ENCODE peak calls at places on chromosome 10, in eight cellular contexts. Q, K, O, A, D, Z, W and J are unnamed samples. For H3K9me3, the result is how much of the 10 kb centered on the place peaks cover.

GRCh38 chr10:22086730-22087364 is 83.3 kb upstream of the DNAJC1 start:
- DNase-seq in Q (no peak), K (no peak), O (peak), A (no peak), D (peak), Z (peak), W (peak), J (no peak)

GRCh38 chr10:124952123-124952522 is 10.2 kb downstream of the ZRANB1 start:
- DNase-seq in Q (no peak), K (no peak), O (no peak), A (no peak), D (no peak), Z (no peak), W (no peak), J (no peak)

GRCh38 chr10:17795807-17796596 is 13.1 kb upstream of the MRC1 start:
- DNase-seq in Q (no peak), K (no peak), O (no peak), A (no peak), D (no peak), Z (no peak), W (no peak), J (no peak)

GRCh38 chr10:58516118-58516517 is 3.4 kb downstream of the BICC1 start:
- DNase-seq in Q (no peak), K (no peak), O (no peak), A (no peak), D (no peak), Z (no peak), W (no peak), J (no peak)

GRCh38 chr10:94403034-94403822 is 887 bp downstream of the TBC1D12 start:
- DNase-seq in Q (peak), K (peak), O (peak), A (no peak), D (peak), Z (peak), W (peak), J (peak)

GRCh38 chr10:26555719-26556368 is 117.7 kb downstream of the APBB1IP start:
- DNase-seq in Q (no peak), K (no peak), O (peak), A (no peak), D (peak), Z (peak), W (peak), J (no peak)

GRCh38 chr10:101525848-101526247 is 62.2 kb downstream of the POLL start:
- DNase-seq in Q (no peak), K (no peak), O (no peak), A (no peak), D (no peak), Z (no peak), W (no peak), J (no peak)

GRCh38 chr10:68987611-68988010 is 992 bp upstream of the KIFBP start:
- DNase-seq in Q (no peak), K (no peak), O (no peak), A (no peak), D (no peak), Z (no peak), W (no peak), J (no peak)

GRCh38 chr10:92239600-92240288 is 51.1 kb downstream of the CPEB3 start:
- DNase-seq in Q (peak), K (peak), O (peak), A (peak), D (peak), Z (peak), W (peak), J (peak)

GRCh38 chr10:3056280-3057037 is 10.9 kb upstream of the PFKP start:
- DNase-seq in Q (no peak), K (no peak), O (no peak), A (no peak), D (no peak), Z (no peak), W (no peak), J (no peak)

GRCh38 chr10:124745678-124746077 is 1.5 kb upstream of the FAM53B start:
- DNase-seq in Q (peak), K (no peak), O (peak), A (no peak), D (peak), Z (no peak), W (no peak), J (no peak)

GRCh38 chr10:67657775-67658174 is 38.2 kb downstream of the CTNNA3 start:
- DNase-seq in Q (no peak), K (no peak), O (no peak), A (no peak), D (no peak), Z (no peak), W (no peak), J (no peak)

GRCh38 chr10:48498940-48499510 is 105.8 kb downstream of the ARHGAP22 start:
- DNase-seq in Q (no peak), K (no peak), O (no peak), A (no peak), D (no peak), Z (no peak), W (no peak), J (no peak)

GRCh38 chr10:8563478-8563877 is 509.0 kb downstream of the GATA3 start:
- DNase-seq in Q (no peak), K (no peak), O (no peak), A (no peak), D (no peak), Z (no peak), W (no peak), J (no peak)

GRCh38 chr10:4306871-4307270 is 519.1 kb upstream of the AKR1E2 start:
- DNase-seq in Q (no peak), K (no peak), O (no peak), A (no peak), D (no peak), Z (peak), W (no peak), J (no peak)

GRCh38 chr10:70130878-70131559 is 1.6 kb downstream of the AIFM2 start:
- DNase-seq in Q (no peak), K (no peak), O (no peak), A (no peak), D (peak), Z (no peak), W (no peak), J (no peak)

GRCh38 chr10:107650939-107651338 is 486.4 kb upstream of the SORCS1 start:
- DNase-seq in Q (no peak), K (no peak), O (no peak), A (no peak), D (no peak), Z (no peak), W (no peak), J (no peak)

GRCh38 chr10:92111336-92111939 is 179.4 kb downstream of the CPEB3 start:
- DNase-seq in Q (no peak), K (no peak), O (no peak), A (no peak), D (no peak), Z (no peak), W (no peak), J (no peak)

GRCh38 chr10:75057680-75058079 is 53.8 kb upstream of the SAMD8 start:
- DNase-seq in Q (no peak), K (no peak), O (no peak), A (no peak), D (no peak), Z (no peak), W (no peak), J (no peak)

GRCh38 chr10:17643339-17643754 is 604 bp upstream of the STAM start:
- DNase-seq in Q (no peak), K (no peak), O (peak), A (no peak), D (no peak), Z (peak), W (peak), J (no peak)

GRCh38 chr10:47420305-47421056 is 36.4 kb upstream of the ZNF488 start:
- DNase-seq in Q (no peak), K (no peak), O (no peak), A (no peak), D (no peak), Z (no peak), W (no peak), J (no peak)

DNA sequence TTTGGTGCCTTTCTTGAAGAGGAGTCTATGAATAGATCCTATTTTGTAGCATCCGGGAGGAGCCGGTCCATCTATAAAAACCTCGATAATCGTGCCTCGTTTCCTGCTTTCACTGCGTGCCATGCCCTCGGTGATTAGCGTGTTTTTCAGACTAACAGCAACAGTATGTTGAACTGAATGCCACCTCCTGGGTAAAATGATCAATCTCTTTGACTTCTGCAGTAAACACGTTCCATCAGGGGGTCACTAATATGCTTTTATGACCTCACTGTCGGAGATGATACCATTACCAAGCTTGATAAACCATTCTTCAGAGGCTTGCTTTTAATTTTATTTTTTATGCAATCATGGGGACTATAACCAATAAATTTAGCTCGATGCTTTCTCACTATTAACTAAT is 228.3 kb downstream of the ADARB2 start:
- DNase-seq in Q (no peak), K (no peak), O (no peak), A (no peak), D (no peak), Z (no peak), W (no peak), J (no peak)
- H3K9me3 ChIP-seq in Q (under half), K (under half), O (under half), A (under half), D (under half), Z (under half), W (under half), J (under half)

GRCh38 chr10:33137356-33138007 is 179.5 kb upstream of the ITGB1 start:
- DNase-seq in Q (no peak), K (no peak), O (no peak), A (no peak), D (no peak), Z (no peak), W (no peak), J (no peak)

GRCh38 chr10:33136271-33136670 is 178.2 kb upstream of the ITGB1 start:
- DNase-seq in Q (no peak), K (no peak), O (no peak), A (no peak), D (peak), Z (no peak), W (no peak), J (no peak)

GRCh38 chr10:33139191-33139646 is 181.2 kb upstream of the ITGB1 start:
- DNase-seq in Q (peak), K (no peak), O (no peak), A (peak), D (no peak), Z (no peak), W (no peak), J (peak)

GRCh38 chr10:33134011-33134751 is 176.2 kb upstream of the ITGB1 start:
- DNase-seq in Q (no peak), K (no peak), O (peak), A (no peak), D (peak), Z (peak), W (no peak), J (peak)

DNA sequence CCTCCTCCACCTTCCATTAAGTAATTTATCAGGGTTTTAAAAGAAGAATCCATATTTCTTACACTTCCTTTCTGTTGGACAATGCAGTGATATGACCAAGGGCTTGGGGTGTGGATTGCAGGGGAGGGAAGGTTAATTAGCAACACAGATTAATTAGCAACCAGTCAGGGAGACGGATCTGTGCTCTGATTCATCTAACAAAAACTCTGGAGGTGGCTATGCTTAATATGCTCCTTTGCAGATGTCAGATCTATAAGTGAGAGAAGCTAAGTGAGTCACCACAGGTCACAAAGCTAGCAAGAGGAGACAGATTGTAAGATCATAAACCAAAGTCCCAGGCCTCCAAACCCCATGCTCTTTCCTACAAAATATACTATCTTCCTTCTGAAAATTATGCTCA is 178.8 kb upstream of the ITGB1 start:
- DNase-seq in Q (no peak), K (no peak), O (peak), A (no peak), D (no peak), Z (no peak), W (no peak), J (no peak)
- H3K9me3 ChIP-seq in Q (under half), K (under half), O (under half), A (under half), D (under half), Z (under half), W (under half), J (under half)

GRCh38 chr10:133276435-133277201 is at the start of gene ADAM8:
- DNase-seq in Q (peak), K (no peak), O (peak), A (no peak), D (no peak), Z (no peak), W (no peak), J (peak)

GRCh38 chr10:133278577-133279265 is 2.1 kb upstream of the ADAM8 start:
- DNase-seq in Q (peak), K (no peak), O (peak), A (no peak), D (peak), Z (peak), W (peak), J (peak)

GRCh38 chr10:133279266-133279960 is 2.7 kb upstream of the ADAM8 start:
- DNase-seq in Q (no peak), K (no peak), O (no peak), A (no peak), D (no peak), Z (no peak), W (no peak), J (no peak)

GRCh38 chr10:133277277-133277992 is 767 bp upstream of the ADAM8 start:
- DNase-seq in Q (no peak), K (no peak), O (no peak), A (no peak), D (no peak), Z (no peak), W (no peak), J (no peak)

DNA sequence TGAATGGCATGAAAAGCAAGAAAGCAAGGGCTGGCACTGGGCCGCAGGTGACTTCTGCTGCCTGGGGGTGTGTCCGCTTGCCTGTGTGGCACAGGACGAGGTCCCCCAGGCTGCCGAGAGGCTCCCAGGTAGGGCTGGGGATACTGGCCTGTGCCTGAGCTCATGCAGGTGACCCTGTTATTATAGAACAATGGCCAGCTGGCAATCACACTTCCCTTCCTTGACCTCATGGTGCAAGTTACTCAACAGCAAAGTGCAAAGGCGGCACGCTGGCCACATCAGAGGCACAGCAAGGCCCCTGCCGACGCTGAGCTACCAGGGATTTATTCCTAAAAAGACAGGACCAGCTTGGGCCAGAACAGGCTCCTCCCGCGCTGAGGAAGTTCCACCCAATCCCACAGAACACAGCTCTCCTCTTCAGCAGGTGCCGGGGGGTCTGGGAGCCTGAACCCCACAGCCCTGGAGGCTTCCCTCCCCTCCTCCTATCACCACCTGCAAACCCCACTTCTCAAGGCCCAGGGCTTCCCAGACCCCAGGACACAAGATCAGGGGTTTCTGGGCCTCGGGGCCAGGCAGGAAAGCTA is 1.4 kb upstream of the ADAM8 start:
- DNase-seq in Q (no peak), K (no peak), O (no peak), A (no peak), D (no peak), Z (no peak), W (no peak), J (no peak)
- H3K9me3 ChIP-seq in Q (under half), K (under half), O (under half), A (under half), D (under half), Z (under half), W (under half), J (under half)

GRCh38 chr10:79492839-79493238 is 19.5 kb upstream of the EIF5AL1 start:
- DNase-seq in Q (no peak), K (no peak), O (peak), A (no peak), D (no peak), Z (no peak), W (no peak), J (no peak)

GRCh38 chr10:79491171-79491835 is 21.0 kb upstream of the EIF5AL1 start:
- DNase-seq in Q (peak), K (no peak), O (no peak), A (no peak), D (no peak), Z (no peak), W (no peak), J (no peak)

GRCh38 chr10:79490400-79491081 is 21.8 kb upstream of the EIF5AL1 start:
- DNase-seq in Q (no peak), K (no peak), O (peak), A (no peak), D (peak), Z (no peak), W (peak), J (no peak)

GRCh38 chr10:79493806-79494205 is 18.5 kb upstream of the EIF5AL1 start:
- DNase-seq in Q (no peak), K (no peak), O (peak), A (no peak), D (no peak), Z (no peak), W (no peak), J (no peak)

GRCh38 chr10:79492256-79492655 is 20.1 kb upstream of the EIF5AL1 start:
- DNase-seq in Q (no peak), K (no peak), O (peak), A (no peak), D (no peak), Z (no peak), W (no peak), J (no peak)
- H3K9me3 ChIP-seq in Q (under half), K (under half), O (under half), A (under half), D (under half), Z (under half), W (under half), J (under half)

GRCh38 chr10:131568866-131569265 is 257.3 kb upstream of the TCERG1L start:
- DNase-seq in Q (no peak), K (no peak), O (no peak), A (no peak), D (no peak), Z (no peak), W (no peak), J (no peak)

GRCh38 chr10:131571845-131572244 is 260.3 kb upstream of the TCERG1L start:
- DNase-seq in Q (no peak), K (no peak), O (no peak), A (no peak), D (no peak), Z (no peak), W (no peak), J (no peak)

GRCh38 chr10:131571346-131571745 is 259.8 kb upstream of the TCERG1L start:
- DNase-seq in Q (no peak), K (no peak), O (no peak), A (no peak), D (no peak), Z (no peak), W (no peak), J (no peak)

GRCh38 chr10:131569851-131570715 is 258.6 kb upstream of the TCERG1L start:
- DNase-seq in Q (no peak), K (peak), O (no peak), A (no peak), D (no peak), Z (no peak), W (no peak), J (no peak)

GRCh38 chr10:131570716-131571307 is 259.3 kb upstream of the TCERG1L start:
- DNase-seq in Q (no peak), K (no peak), O (no peak), A (no peak), D (no peak), Z (no peak), W (no peak), J (no peak)
- H3K9me3 ChIP-seq in Q (under half), K (under half), O (under half), A (under half), D (under half), Z (under half), W (under half), J (under half)

GRCh38 chr10:130898381-130898780 is 413.1 kb downstream of the TCERG1L start:
- DNase-seq in Q (no peak), K (no peak), O (no peak), A (no peak), D (no peak), Z (no peak), W (no peak), J (no peak)

GRCh38 chr10:130897815-130898214 is 413.7 kb downstream of the TCERG1L start:
- DNase-seq in Q (no peak), K (no peak), O (no peak), A (no peak), D (no peak), Z (no peak), W (no peak), J (no peak)

GRCh38 chr10:130891066-130891465 is 420.5 kb downstream of the TCERG1L start:
- DNase-seq in Q (no peak), K (no peak), O (no peak), A (no peak), D (no peak), Z (no peak), W (no peak), J (no peak)

GRCh38 chr10:130894485-130894884 is 417.0 kb downstream of the TCERG1L start:
- DNase-seq in Q (no peak), K (no peak), O (no peak), A (no peak), D (no peak), Z (no peak), W (no peak), J (no peak)

GRCh38 chr10:130895172-130895571 is 416.3 kb downstream of the TCERG1L start:
- DNase-seq in Q (no peak), K (no peak), O (no peak), A (no peak), D (no peak), Z (no peak), W (no peak), J (no peak)
- H3K9me3 ChIP-seq in Q (under half), K (under half), O (under half), A (under half), D (under half), Z (under half), W (under half), J (under half)

GRCh38 chr10:38979535-38979934 is 885.4 kb downstream of the ZNF37A start:
- DNase-seq in Q (no peak), K (no peak), O (no peak), A (no peak), D (no peak), Z (no peak), W (no peak), J (no peak)
- H3K9me3 ChIP-seq in Q (under half), K (under half), O (under half), A (under half), D (under half), Z (under half), W (under half), J (under half)

DNA sequence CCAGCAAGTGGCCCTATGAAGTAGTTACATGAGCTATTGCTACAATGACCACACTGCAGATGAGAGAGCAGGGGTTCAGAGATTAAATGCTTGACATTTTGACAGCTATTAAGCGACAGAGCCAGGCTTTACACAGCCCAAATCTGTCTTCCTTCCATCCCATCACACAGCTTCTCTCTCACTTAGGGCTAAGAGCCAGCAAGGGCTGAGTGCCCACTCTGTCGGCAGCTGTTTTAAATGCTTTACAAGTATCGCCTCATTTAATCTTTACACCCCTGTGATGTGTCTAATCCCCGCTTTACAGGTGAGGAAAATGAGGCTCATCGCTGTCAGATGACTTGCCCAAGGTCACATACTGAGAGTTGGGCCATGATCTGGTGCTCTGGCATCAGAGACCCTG is 15.2 kb upstream of the OPALIN start:
- DNase-seq in Q (no peak), K (no peak), O (no peak), A (no peak), D (no peak), Z (no peak), W (no peak), J (no peak)
- H3K9me3 ChIP-seq in Q (under half), K (under half), O (under half), A (under half), D (under half), Z (under half), W (under half), J (under half)

DNA sequence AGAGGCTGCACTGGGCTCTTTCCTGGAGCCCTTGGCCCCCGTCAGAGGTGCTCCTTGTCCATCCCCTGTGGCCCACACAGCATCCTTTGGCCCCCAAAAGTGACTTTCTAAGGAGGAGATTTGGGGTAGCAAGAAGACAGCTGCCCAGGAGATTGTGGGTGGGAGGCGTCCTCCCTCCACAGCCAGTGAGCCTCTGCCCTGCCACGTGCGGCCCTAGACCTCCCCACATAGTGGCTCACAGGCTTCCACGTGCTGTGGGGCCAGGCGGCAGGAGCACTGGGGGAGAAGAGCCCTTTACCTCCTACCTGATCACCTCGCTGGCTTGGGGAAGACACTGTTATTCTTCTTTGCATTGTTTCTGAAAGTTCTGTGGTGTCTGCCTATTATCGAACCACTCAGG is 178.8 kb downstream of the TCERG1L start:
- DNase-seq in Q (no peak), K (no peak), O (no peak), A (no peak), D (no peak), Z (no peak), W (no peak), J (no peak)
- H3K9me3 ChIP-seq in Q (under half), K (under half), O (under half), A (under half), D (under half), Z (under half), W (under half), J (under half)